ENCODE peak calls at places on chromosomes 13 and 19, in four cellular contexts. One of them, this sample, is unnamed.

GRCh38 chr19:30455881-30456280 is 83.7 kb downstream of the ZNF536 start:
- DNase-seq in IMR-90: no peak
- DNase-seq in H9: no peak
- DNase-seq in H1: no peak
- DNase-seq in this sample: no peak

GRCh38 chr19:44575116-44575700 is 38.2 kb upstream of the IGSF23 start:
- DNase-seq in IMR-90: no peak
- DNase-seq in H9: no peak
- DNase-seq in H1: no peak
- DNase-seq in this sample: no peak

GRCh38 chr19:34254552-34255432 is at the start of gene GARRE1:
- DNase-seq in IMR-90: peak; percentile 24
- DNase-seq in H9: peak; percentile 41
- DNase-seq in H1: peak; percentile 70
- DNase-seq in this sample: peak; percentile 48

GRCh38 chr19:18232540-18233223 is 6.4 kb upstream of the PDE4C start:
- DNase-seq in IMR-90: no peak
- DNase-seq in H9: peak; percentile 88
- DNase-seq in H1: peak; percentile 89
- DNase-seq in this sample: peak; percentile 82

GRCh38 chr19:6450166-6450565 is 9.4 kb downstream of the SLC25A23 start:
- DNase-seq in IMR-90: no peak
- DNase-seq in H9: no peak
- DNase-seq in H1: no peak
- DNase-seq in this sample: no peak

GRCh38 chr19:10230155-10230903 is 802 bp downstream of the S1PR2 start:
- DNase-seq in IMR-90: peak; percentile 58
- DNase-seq in H9: peak; percentile 77
- DNase-seq in H1: peak; percentile 83
- DNase-seq in this sample: peak; percentile 64

GRCh38 chr19:39307822-39308530 is 11.8 kb downstream of the IFNL1 start:
- DNase-seq in IMR-90: no peak
- DNase-seq in H9: peak; percentile 67
- DNase-seq in H1: peak; percentile 76
- DNase-seq in this sample: no peak

GRCh38 chr13:39452834-39453233 is 150.2 kb downstream of the LHFPL6 start:
- DNase-seq in IMR-90: no peak
- DNase-seq in H9: no peak
- DNase-seq in H1: no peak
- DNase-seq in this sample: no peak

GRCh38 chr19:42090687-42091086 is 14.7 kb downstream of the ZNF574 start:
- DNase-seq in IMR-90: no peak
- DNase-seq in H9: no peak
- DNase-seq in H1: no peak
- DNase-seq in this sample: no peak

GRCh38 chr13:100652510-100652909 is 22.1 kb downstream of the TMTC4 start:
- DNase-seq in IMR-90: no peak
- DNase-seq in H9: no peak
- DNase-seq in H1: no peak
- DNase-seq in this sample: no peak

GRCh38 chr13:51955281-51955771 is 55.9 kb downstream of the ATP7B start:
- DNase-seq in IMR-90: no peak
- DNase-seq in H9: no peak
- DNase-seq in H1: no peak
- DNase-seq in this sample: no peak

GRCh38 chr13:94860981-94861407 is 148.6 kb upstream of the SOX21 start:
- DNase-seq in IMR-90: peak; percentile 13
- DNase-seq in H9: no peak
- DNase-seq in H1: no peak
- DNase-seq in this sample: no peak

GRCh38 chr13:107765724-107766436 is 449.5 kb downstream of the LIG4 start:
- DNase-seq in IMR-90: peak; percentile 51
- DNase-seq in H9: no peak
- DNase-seq in H1: no peak
- DNase-seq in this sample: no peak

GRCh38 chr19:42325896-42326771 is 699 bp downstream of the MEGF8 start:
- DNase-seq in IMR-90: no peak
- DNase-seq in H9: peak; percentile 53
- DNase-seq in H1: no peak
- DNase-seq in this sample: no peak

GRCh38 chr13:43864921-43865320 is 14.6 kb downstream of the CCDC122 start:
- DNase-seq in IMR-90: no peak
- DNase-seq in H9: no peak
- DNase-seq in H1: no peak
- DNase-seq in this sample: no peak

GRCh38 chr19:34317311-34317927 is 47.6 kb upstream of the GPI start:
- DNase-seq in IMR-90: no peak
- DNase-seq in H9: no peak
- DNase-seq in H1: no peak
- DNase-seq in this sample: no peak

GRCh38 chr19:48492925-48493717 is 18.5 kb downstream of the LMTK3 start:
- DNase-seq in IMR-90: peak; percentile 94
- DNase-seq in H9: peak; percentile 99
- DNase-seq in H1: peak; percentile 98
- DNase-seq in this sample: peak; percentile 95
- H3K27ac ChIP-seq in IMR-90: peak overlapping the region; percentile 89
- H3K27ac ChIP-seq in H9: no peak overlapping the region
- H3K27ac ChIP-seq in H1: peak overlapping the region; percentile 80
- H3K27ac ChIP-seq in this sample: peak overlapping the region; percentile 90

GRCh38 chr19:28523619-28524018 is 689.3 kb downstream of the UQCRFS1 start:
- DNase-seq in IMR-90: no peak
- DNase-seq in H9: no peak
- DNase-seq in H1: no peak
- DNase-seq in this sample: no peak

GRCh38 chr19:28519950-28520861 is 692.7 kb downstream of the UQCRFS1 start:
- DNase-seq in IMR-90: no peak
- DNase-seq in H9: no peak
- DNase-seq in H1: peak; percentile 41
- DNase-seq in this sample: no peak

GRCh38 chr19:28522545-28522922 is 690.4 kb downstream of the UQCRFS1 start:
- DNase-seq in IMR-90: no peak
- DNase-seq in H9: no peak
- DNase-seq in H1: peak; percentile 37
- DNase-seq in this sample: no peak

GRCh38 chr19:28521169-28521568 is 691.8 kb downstream of the UQCRFS1 start:
- DNase-seq in IMR-90: no peak
- DNase-seq in H9: no peak
- DNase-seq in H1: no peak
- DNase-seq in this sample: no peak

DNA sequence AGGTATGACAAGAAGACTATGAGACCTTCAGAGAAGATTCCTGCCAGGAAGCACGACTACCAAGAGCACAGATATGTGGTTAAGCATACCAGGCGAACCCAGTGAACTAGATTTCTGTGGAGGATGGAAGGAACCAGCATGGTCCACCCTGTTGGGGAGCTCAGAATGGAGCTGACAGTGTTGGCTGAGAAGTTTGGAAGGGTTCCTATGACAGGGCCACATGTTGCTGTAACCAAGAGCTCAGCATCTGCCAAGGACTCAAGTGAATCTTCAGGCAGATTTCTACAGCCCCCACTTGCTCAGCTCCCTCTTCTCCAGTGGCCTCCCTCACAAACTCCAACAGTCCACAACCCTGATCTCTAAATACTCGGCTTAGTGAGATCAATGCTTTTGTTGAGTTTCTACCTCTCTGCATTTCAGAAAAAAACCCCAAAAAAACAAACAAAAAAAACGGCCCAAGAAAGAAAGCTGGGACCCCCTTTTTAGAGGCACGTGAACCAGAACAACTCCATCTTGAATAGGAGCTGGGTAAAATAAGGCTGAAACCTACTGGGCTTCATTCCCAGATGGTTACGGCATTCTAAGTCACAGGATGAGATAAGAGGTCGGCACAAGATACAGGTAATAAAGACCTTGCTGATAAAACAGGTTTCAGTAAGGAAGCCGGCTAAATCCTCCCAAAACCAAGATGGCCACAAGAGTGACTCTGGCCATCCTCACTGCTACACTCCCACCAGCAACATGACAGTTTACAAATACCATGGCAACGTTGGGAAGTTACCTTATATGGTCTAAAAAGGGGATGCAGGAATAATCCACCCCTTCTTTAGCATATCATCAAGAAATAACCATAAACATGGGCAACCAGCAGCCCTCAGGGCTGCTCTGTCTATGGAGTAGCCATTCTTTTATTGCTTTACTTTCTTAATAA is 691.1 kb downstream of the UQCRFS1 start:
- DNase-seq in IMR-90: no peak
- DNase-seq in H9: no peak
- DNase-seq in H1: no peak
- DNase-seq in this sample: no peak
- H2BK120ac ChIP-seq in IMR-90: no peak overlapping the region
- H2BK120ac ChIP-seq in H9: no peak overlapping the region
- H2BK120ac ChIP-seq in H1: no peak overlapping the region
- H2BK120ac ChIP-seq in this sample: no peak overlapping the region

DNA sequence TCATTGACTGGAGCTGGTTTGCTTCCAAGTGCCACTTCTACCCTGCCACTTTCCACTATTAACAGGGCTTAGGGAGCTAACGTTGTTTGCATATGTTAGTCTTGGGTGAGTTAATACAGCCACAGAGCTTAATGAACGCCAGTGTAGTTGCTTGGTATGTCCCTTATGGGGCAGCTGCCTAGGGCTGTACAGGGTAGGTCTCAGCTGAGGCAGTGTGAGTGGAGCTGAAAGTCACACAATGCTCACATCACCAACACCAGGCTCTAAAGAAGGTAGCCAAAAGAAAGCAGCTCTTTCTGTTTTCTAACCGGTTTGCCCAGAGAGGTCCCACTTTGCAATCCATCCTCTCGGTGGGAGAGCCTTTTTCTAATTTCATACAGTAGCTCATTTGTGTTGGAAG is 186.2 kb downstream of the RGCC start:
- DNase-seq in IMR-90: no peak
- DNase-seq in H9: no peak
- DNase-seq in H1: no peak
- DNase-seq in this sample: no peak
- H4K91ac ChIP-seq in IMR-90: peak overlapping the region; percentile 90
- H4K91ac ChIP-seq in H9: no peak overlapping the region
- H4K91ac ChIP-seq in H1: no peak overlapping the region
- H4K91ac ChIP-seq in this sample: no peak overlapping the region

GRCh38 chr19:40414536-40415535 is 1.7 kb upstream of the PRX start:
- DNase-seq in IMR-90: no peak
- DNase-seq in H9: no peak
- DNase-seq in H1: no peak
- DNase-seq in this sample: no peak
- H3K27ac ChIP-seq in IMR-90: no peak overlapping the region
- H3K27ac ChIP-seq in H9: no peak overlapping the region
- H3K27ac ChIP-seq in H1: no peak overlapping the region
- H3K27ac ChIP-seq in this sample: no peak overlapping the region

DNA sequence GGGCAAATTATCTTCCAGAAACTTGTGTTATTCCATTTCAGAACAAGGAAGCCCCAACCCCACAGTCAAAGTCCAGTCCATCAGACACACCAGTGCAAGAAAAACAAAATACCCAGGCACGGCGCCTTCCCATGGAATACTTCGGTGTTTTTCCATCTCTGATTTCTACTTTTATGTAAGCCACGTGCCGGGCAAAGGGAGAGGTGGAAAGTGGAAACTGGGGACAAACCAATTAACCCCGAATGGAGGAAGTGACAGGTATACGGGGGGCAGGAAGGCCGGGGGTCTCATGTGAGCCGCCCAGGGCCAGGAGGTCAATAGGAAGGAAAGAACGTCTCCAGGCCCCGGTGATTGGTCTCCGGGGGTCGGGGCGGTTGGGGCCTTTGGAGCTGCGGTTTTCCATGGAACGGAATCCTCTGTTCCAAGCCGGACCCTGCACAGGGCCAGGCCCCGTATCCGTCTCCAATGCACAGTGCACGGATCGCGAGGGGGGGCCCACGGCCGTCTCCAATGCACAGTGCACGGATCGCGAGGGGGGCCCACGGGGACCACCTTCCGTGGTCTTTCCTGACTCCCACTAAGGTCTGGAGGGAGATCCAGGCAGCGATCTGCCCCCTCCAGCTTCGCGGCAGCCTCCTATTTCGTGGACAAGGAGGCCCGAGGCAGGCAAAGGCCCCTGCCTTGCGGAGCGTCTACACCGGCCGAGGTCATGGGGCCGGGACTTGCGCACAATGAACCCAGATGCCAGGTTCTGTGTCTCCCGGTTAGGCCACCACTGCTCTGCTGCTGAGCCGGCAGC is 79.7 kb downstream of the GADD45B start:
- DNase-seq in IMR-90: no peak
- DNase-seq in H9: no peak
- DNase-seq in H1: no peak
- DNase-seq in this sample: no peak
- H2BK120ac ChIP-seq in IMR-90: peak overlapping the region; percentile 81
- H2BK120ac ChIP-seq in H9: no peak overlapping the region
- H2BK120ac ChIP-seq in H1: no peak overlapping the region
- H2BK120ac ChIP-seq in this sample: peak overlapping the region; percentile 41

GRCh38 chr13:73045036-73045435 is 13.8 kb upstream of the KLF5 start:
- DNase-seq in IMR-90: no peak
- DNase-seq in H9: no peak
- DNase-seq in H1: no peak
- DNase-seq in this sample: no peak
- H4K91ac ChIP-seq in IMR-90: no peak overlapping the region
- H4K91ac ChIP-seq in H9: no peak overlapping the region
- H4K91ac ChIP-seq in H1: no peak overlapping the region
- H4K91ac ChIP-seq in this sample: no peak overlapping the region

GRCh38 chr19:3386447-3387234 is 20.3 kb downstream of the NFIC start:
- DNase-seq in IMR-90: no peak
- DNase-seq in H9: no peak
- DNase-seq in H1: no peak
- DNase-seq in this sample: no peak
- H3K27ac ChIP-seq in IMR-90: peak overlapping the region; percentile 17
- H3K27ac ChIP-seq in H9: no peak overlapping the region
- H3K27ac ChIP-seq in H1: no peak overlapping the region
- H3K27ac ChIP-seq in this sample: no peak overlapping the region

DNA sequence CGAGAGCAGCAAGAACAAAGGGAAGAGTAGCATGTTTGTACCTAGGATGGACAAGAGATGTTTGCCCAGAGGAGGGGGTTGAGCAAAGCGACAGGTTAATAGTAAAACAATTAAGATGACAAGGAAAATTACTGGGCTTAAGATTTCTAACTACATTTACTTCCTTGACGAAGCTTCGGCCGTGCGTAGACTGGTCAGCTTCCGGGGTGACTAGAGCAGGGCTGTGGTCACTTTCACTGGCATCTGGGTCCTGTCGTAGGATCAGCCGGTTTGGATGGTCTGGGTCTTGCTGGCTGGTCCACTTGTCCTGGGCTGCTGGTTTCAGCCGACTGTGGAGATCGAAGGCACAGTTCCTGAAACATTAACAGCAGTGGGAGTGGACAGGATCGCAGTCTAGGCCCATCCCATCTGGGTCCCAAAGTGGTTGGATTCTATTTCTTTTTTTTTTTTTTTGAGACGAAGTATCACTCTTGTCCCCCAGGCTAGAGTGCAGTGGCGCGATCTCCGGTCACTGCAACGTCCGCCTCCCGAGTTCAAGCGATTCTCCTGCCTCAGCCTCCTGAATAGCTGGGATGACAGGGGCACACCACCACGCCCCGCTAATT is 5.0 kb upstream of the BSG start:
- DNase-seq in IMR-90: no peak
- DNase-seq in H9: no peak
- DNase-seq in H1: no peak
- DNase-seq in this sample: no peak
- H2BK120ac ChIP-seq in IMR-90: no peak overlapping the region
- H2BK120ac ChIP-seq in H9: no peak overlapping the region
- H2BK120ac ChIP-seq in H1: no peak overlapping the region
- H2BK120ac ChIP-seq in this sample: no peak overlapping the region

This sample was measured in neuronal stem cell.